ENCODE peak calls at places on chromosomes 11 and 22, in eight cellular contexts. J is fibroblast of lung, C is IMR-90, T is psoas muscle, E is gastrocnemius medialis, H is hepatocyte, L is astrocyte, W is ovary. X is an unnamed sample. For H3K36me3, the result is how much of the 10 kb centered on the place peaks cover.

GRCh38 chr22:34992672-34993071 is 73.3 kb upstream of the ISX start:
- DNase-seq in J (peak), C (no peak), T (no peak), E (no peak), H (no peak), L (no peak), W (no peak), X (no peak)

GRCh38 chr11:96554236-96554635 is 164.4 kb downstream of the JRKL start:
- DNase-seq in J (no peak), C (no peak), T (no peak), E (no peak), H (no peak), L (no peak), W (no peak), X (no peak)

GRCh38 chr11:92812841-92813240 is 156.6 kb upstream of the MTNR1B start:
- DNase-seq in J (no peak), C (no peak), T (no peak), E (no peak), H (no peak), L (no peak), W (no peak), X (no peak)

GRCh38 chr11:43408277-43408676 is 49.6 kb downstream of the TTC17 start:
- DNase-seq in J (no peak), C (no peak), T (no peak), E (no peak), H (no peak), L (no peak), W (no peak), X (no peak)

GRCh38 chr11:67563354-67564114 is 20.1 kb upstream of the GSTP1 start:
- DNase-seq in J (peak), C (peak), T (peak), E (peak), H (peak), L (peak), W (peak), X (peak)

GRCh38 chr22:38792833-38793232 is 1.1 kb downstream of the DNAL4 start:
- DNase-seq in J (peak), C (peak), T (no peak), E (no peak), H (no peak), L (peak), W (no peak), X (no peak)

GRCh38 chr11:126061707-126062678 is 673 bp downstream of the CDON start:
- DNase-seq in J (peak), C (peak), T (peak), E (no peak), H (peak), L (no peak), W (peak), X (peak)

GRCh38 chr22:41481925-41482318 is 13.0 kb downstream of the ACO2 start:
- DNase-seq in J (no peak), C (no peak), T (no peak), E (no peak), H (no peak), L (no peak), W (no peak), X (no peak)

GRCh38 chr11:120871924-120872323 is 152.0 kb upstream of the TBCEL start:
- DNase-seq in J (no peak), C (no peak), T (no peak), E (no peak), H (no peak), L (no peak), W (no peak), X (no peak)

GRCh38 chr22:45007247-45007945 is 2.4 kb downstream of the PHF21B start:
- DNase-seq in J (peak), C (peak), T (no peak), E (no peak), H (peak), L (peak), W (peak), X (peak)
- H3K4me3 ChIP-seq in J (no peak), C (no peak), T (peak), E (peak), H (peak), L (peak), W (peak), X (peak)

GRCh38 chr11:74462631-74463030 is 4.7 kb downstream of the KCNE3 start:
- DNase-seq in J (no peak), C (no peak), T (no peak), E (no peak), H (no peak), L (no peak), W (no peak), X (no peak)

GRCh38 chr11:74460065-74460464 is 7.3 kb downstream of the KCNE3 start:
- DNase-seq in J (no peak), C (no peak), T (no peak), E (no peak), H (no peak), L (no peak), W (no peak), X (no peak)

GRCh38 chr11:74463216-74463615 is 4.1 kb downstream of the KCNE3 start:
- DNase-seq in J (no peak), C (no peak), T (no peak), E (no peak), H (no peak), L (no peak), W (no peak), X (no peak)

GRCh38 chr11:74460481-74461154 is 6.7 kb downstream of the KCNE3 start:
- DNase-seq in J (peak), C (peak), T (no peak), E (no peak), H (no peak), L (peak), W (no peak), X (no peak)

DNA sequence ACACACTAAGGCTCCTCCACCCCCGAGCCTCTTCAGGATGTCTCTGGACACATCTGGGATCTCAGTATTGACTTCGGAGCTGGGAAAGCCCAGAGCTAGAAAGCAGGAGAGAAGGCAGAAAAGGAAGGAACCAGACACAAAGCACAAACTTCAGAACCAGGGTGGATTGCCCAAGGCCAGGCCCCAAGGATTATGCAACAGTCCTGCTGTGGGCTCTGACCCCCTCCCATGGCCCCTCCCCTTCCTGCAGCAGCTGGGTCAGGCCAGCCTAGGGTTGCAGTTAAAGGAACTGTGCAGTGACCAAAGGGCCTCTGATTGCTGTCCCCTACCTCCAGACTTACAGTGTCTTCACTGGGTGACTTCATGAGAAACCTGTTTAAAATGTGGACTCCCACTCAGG is 5.3 kb downstream of the KCNE3 start:
- DNase-seq in J (no peak), C (no peak), T (peak), E (peak), H (peak), L (no peak), W (peak), X (no peak)
- H3K36me3 ChIP-seq in J (under half), C (under half), T (under half), E (under half), H (under half), L (under half), W (under half), X (under half)

GRCh38 chr11:614583-615452 is 932 bp downstream of the IRF7 start:
- DNase-seq in J (no peak), C (no peak), T (peak), E (peak), H (no peak), L (no peak), W (peak), X (peak)

GRCh38 chr11:612961-613300 is 2.8 kb downstream of the IRF7 start:
- DNase-seq in J (no peak), C (no peak), T (no peak), E (no peak), H (no peak), L (no peak), W (no peak), X (no peak)

GRCh38 chr11:613369-613968 is 2.3 kb downstream of the IRF7 start:
- DNase-seq in J (peak), C (no peak), T (peak), E (no peak), H (peak), L (no peak), W (no peak), X (peak)

GRCh38 chr11:615453-616319 is at the start of gene IRF7:
- DNase-seq in J (peak), C (peak), T (peak), E (peak), H (peak), L (peak), W (peak), X (peak)

GRCh38 chr11:614091-614582 is 1.6 kb downstream of the IRF7 start:
- DNase-seq in J (no peak), C (no peak), T (no peak), E (no peak), H (no peak), L (no peak), W (no peak), X (no peak)
- H3K4me3 ChIP-seq in J (no peak), C (no peak), T (peak), E (peak), H (no peak), L (no peak), W (no peak), X (peak)

GRCh38 chr11:35847473-35847872 is 96.4 kb upstream of the LDLRAD3 start:
- DNase-seq in J (no peak), C (no peak), T (no peak), E (no peak), H (no peak), L (no peak), W (no peak), X (no peak)
- H3K36me3 ChIP-seq in J (under half), C (under half), T (under half), E (under half), H (under half), L (under half), W (under half), X (under half)

GRCh38 chr22:24460418-24461089 is 33.2 kb downstream of the ADORA2A start:
- DNase-seq in J (peak), C (peak), T (no peak), E (no peak), H (peak), L (no peak), W (no peak), X (no peak)
- H3K4me3 ChIP-seq in J (no peak), C (no peak), T (no peak), E (no peak), H (no peak), L (peak), W (no peak), X (no peak)

GRCh38 chr11:87767615-87768014 is 407.6 kb downstream of the RAB38 start:
- DNase-seq in J (no peak), C (no peak), T (no peak), E (no peak), H (no peak), L (no peak), W (no peak), X (no peak)
- H3K36me3 ChIP-seq in J (under half), C (under half), T (under half), E (under half), H (under half), L (under half), W (under half), X (under half)

X was measured in MG63.